ENCODE peak calls at places on chromosomes 4 and X, in four cellular contexts. Y, O, I and G are unnamed samples.

GRCh38 chr4:161554372-161554990 is 609.3 kb downstream of the FSTL5 start:
- DNase-seq in Y (no peak), I (no peak), O (no peak), G (no peak)

GRCh38 chr4:38129452-38129830 is 169.2 kb downstream of the PTTG2 start:
- DNase-seq in I (no peak), O (no peak), Y (no peak), G (no peak)

GRCh38 chrX:46627700-46628405 is 54.3 kb downstream of the CHST7 start:
- DNase-seq in Y (no peak), O (no peak), I (no peak), G (no peak)

GRCh38 chrX:3585719-3586118 is 127.7 kb downstream of the PRKX start:
- DNase-seq in I (no peak), Y (no peak), O (no peak), G (no peak)

GRCh38 chrX:102339312-102340298 is 92.6 kb downstream of the NXF2 start:
- DNase-seq in Y (no peak), I (no peak), O (no peak), G (peak; percentile 14)

GRCh38 chr4:1727117-1728031 is 6.1 kb downstream of the TACC3 start:
- DNase-seq in I (peak; percentile 67), Y (peak; percentile 54), O (no peak), G (no peak)

GRCh38 chr4:146330392-146330791 is 116.1 kb downstream of the REELD1 start:
- DNase-seq in I (no peak), O (no peak), Y (no peak), G (no peak)

GRCh38 chr4:67437974-67438713 is 107.2 kb downstream of the CENPC start:
- DNase-seq in O (no peak), I (no peak), Y (no peak), G (no peak)

GRCh38 chrX:96372313-96373046 is 312.2 kb upstream of the DIAPH2 start:
- DNase-seq in I (no peak), O (no peak), Y (no peak), G (no peak)

GRCh38 chrX:1300449-1300848 is 31.8 kb downstream of the CSF2RA start:
- DNase-seq in O (no peak), I (no peak), Y (no peak), G (no peak)

GRCh38 chrX:42615161-42615563 is 162.8 kb downstream of the PPP1R2C start:
- DNase-seq in I (no peak), O (no peak), Y (peak; percentile 68), G (no peak)

GRCh38 chr4:140335076-140335475 is 38.4 kb upstream of the SCOC start:
- DNase-seq in O (no peak), I (no peak), Y (no peak), G (no peak)

GRCh38 chr4:169045862-169046584 is 36.0 kb upstream of the CBR4 start:
- DNase-seq in Y (no peak), I (no peak), O (no peak), G (no peak)

DNA sequence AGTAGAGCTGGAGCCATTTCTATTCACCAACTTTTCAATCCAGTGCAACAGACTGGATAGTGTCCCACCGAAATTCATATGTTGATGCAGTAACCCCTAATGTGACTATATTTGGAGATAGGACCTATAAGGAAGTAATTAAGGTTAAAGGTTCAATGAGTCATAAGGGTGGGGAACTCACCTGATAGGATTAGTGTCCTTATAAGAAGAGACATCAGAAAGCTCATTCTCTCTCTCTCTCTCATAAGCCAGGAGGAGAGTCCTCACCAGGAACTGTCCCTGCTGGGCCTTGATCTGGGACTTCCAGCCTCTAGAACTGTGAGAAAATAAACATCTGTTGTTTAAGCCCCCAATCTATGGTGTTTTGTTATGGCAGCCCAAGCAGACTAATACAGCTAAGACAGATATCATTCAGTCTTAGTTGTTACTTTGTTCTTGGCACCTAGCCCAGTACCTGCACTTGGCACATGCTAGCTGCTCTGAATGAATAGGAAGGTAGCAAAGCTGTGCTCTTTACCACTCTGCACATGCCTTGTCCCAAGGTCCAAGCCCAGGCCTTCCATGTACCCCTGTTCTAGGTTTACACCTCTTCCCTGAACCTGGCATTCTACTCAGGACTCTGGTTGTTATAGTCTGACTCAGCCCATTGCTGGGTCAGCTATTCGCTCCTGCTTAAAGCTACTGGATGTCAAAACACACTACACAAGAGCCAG is 19.2 kb upstream of the BRS3 start:
- DNase-seq in O (no peak), I (peak; percentile 31), Y (no peak), G (no peak)
- H3K27me3 ChIP-seq in O (no peaks in the 10 kb centered on the region), I (peaks cover 3% of the 10 kb centered on the region), Y (no peaks in the 10 kb centered on the region), G (no peaks in the 10 kb centered on the region)

GRCh38 chr4:56655627-56656345 is 25.3 kb downstream of the HOPX start:
- DNase-seq in O (no peak), Y (peak; percentile 10), I (no peak), G (no peak)
- H3K27ac ChIP-seq in O (peak overlapping the region; percentile 89), Y (peak overlapping the region; percentile 81), I (peak overlapping the region; percentile 59), G (peak overlapping the region; percentile 2)

GRCh38 chr4:41859106-41859505 is 76.1 kb upstream of the TMEM33 start:
- DNase-seq in Y (no peak), I (no peak), O (no peak), G (no peak)
- H3K27me3 ChIP-seq in Y (peaks cover 72% of the 10 kb centered on the region), I (peaks cover 13% of the 10 kb centered on the region), O (peaks cover 41% of the 10 kb centered on the region), G (no peaks in the 10 kb centered on the region)

GRCh38 chr4:22678851-22679517 is 13.8 kb upstream of the GBA3 start:
- DNase-seq in Y (no peak), I (no peak), O (no peak), G (no peak)
- H3K27ac ChIP-seq in Y (peak overlapping the region; percentile 16), I (no peak overlapping the region), O (no peak overlapping the region), G (no peak overlapping the region)

GRCh38 chrX:115462406-115462805 is 98.6 kb upstream of the PLS3 start:
- DNase-seq in O (no peak), I (no peak), Y (no peak), G (no peak)

GRCh38 chrX:115472131-115472530 is 88.8 kb upstream of the PLS3 start:
- DNase-seq in Y (no peak), I (no peak), O (no peak), G (no peak)

DNA sequence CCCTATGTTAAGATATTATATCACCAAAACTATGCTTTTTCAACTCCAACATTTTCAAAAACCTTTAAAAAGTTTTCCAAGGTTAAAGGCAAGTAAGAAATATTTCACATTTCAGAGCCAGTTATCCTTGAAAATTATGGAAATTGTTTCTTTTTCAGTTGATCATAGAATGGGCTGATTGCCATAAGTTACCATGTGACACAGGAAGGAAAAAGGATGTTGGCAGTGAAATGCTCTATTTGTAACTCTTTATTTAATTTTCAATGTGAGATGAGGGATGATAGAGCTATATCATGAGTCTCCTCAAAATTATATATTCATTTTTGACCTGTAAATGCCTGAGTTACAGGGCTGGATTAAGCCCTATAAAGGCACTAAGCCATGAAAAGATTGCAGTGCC is 93.0 kb upstream of the PLS3 start:
- DNase-seq in I (no peak), O (no peak), Y (no peak), G (no peak)
- H3K27me3 ChIP-seq in I (no peaks in the 10 kb centered on the region), O (no peaks in the 10 kb centered on the region), Y (no peaks in the 10 kb centered on the region), G (no peaks in the 10 kb centered on the region)

GRCh38 chr4:175469519-175469918 is 342.5 kb downstream of the GPM6A start:
- DNase-seq in Y (no peak), O (no peak), I (no peak), G (no peak)
- H3K27ac ChIP-seq in Y (no peak overlapping the region), O (no peak overlapping the region), I (no peak overlapping the region), G (no peak overlapping the region)